ENCODE peak calls at places on chromosomes 4 and X, in five cellular contexts. O, L, P, F and Z are unnamed samples.

GRCh38 chrX:317424-318067 is 1.1 kb downstream of the GTPBP6 start:
- DNase-seq in O (no peak), L (no peak), P (no peak), F (no peak), Z (no peak)

GRCh38 chr4:152106781-152107321 is 346.0 kb upstream of the GATB start:
- DNase-seq in O (no peak), L (peak), P (no peak), F (no peak), Z (no peak)

GRCh38 chr4:38856524-38857337 is at the start of gene TLR6:
- DNase-seq in O (no peak), L (peak), P (no peak), F (peak), Z (no peak)

GRCh38 chr4:69122476-69122875 is 26.2 kb downstream of the UGT2B7 start:
- DNase-seq in O (no peak), L (no peak), P (no peak), F (no peak), Z (no peak)

GRCh38 chrX:9482408-9482807 is 17.6 kb downstream of the TBL1X start:
- DNase-seq in O (no peak), L (no peak), P (no peak), F (no peak), Z (no peak)

GRCh38 chr4:32485976-32486375 is 1765.8 kb downstream of the PCDH7 start:
- DNase-seq in O (no peak), L (peak), P (no peak), F (no peak), Z (no peak)

GRCh38 chr4:140044314-140044991 is 109.5 kb downstream of the MAML3 start:
- DNase-seq in O (no peak), L (no peak), P (no peak), F (no peak), Z (no peak)

GRCh38 chrX:153380691-153381090 is 20.5 kb downstream of the PNMA6E start:
- DNase-seq in O (no peak), L (no peak), P (no peak), F (no peak), Z (no peak)

GRCh38 chr4:73520821-73521220 is 39.3 kb downstream of the AFM start:
- DNase-seq in O (no peak), L (peak), P (no peak), F (no peak), Z (no peak)

DNA sequence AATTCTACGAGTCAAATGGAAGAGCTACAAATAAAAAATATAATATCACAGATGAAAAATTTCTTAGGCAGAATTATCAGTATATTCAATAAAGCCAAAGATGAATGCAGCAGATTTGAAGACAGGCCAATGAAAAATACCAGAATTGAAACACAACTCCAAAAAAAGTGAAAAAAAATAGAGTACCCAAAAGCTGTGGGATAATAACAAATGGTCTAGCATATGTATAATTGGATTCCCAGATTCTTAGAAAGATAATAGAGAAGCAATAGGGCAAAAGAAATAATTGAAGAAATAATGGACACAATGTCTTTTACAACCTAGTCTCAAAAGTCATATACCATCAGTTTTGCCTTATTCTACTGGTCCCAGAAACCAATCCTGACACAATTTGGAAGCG is 4.4 kb downstream of the ANAPC10 start:
- DNase-seq in O (no peak), L (no peak), P (no peak), F (no peak), Z (no peak)
- H3K4me3 ChIP-seq in O (no peak), L (no peak), P (no peak), F (no peak), Z (no peak)

GRCh38 chr4:185534534-185534849 is 815 bp downstream of the PDLIM3 start:
- DNase-seq in O (no peak), L (no peak), P (no peak), F (no peak), Z (no peak)
- H3K4me3 ChIP-seq in O (peak), L (peak), P (peak), F (no peak), Z (peak)

DNA sequence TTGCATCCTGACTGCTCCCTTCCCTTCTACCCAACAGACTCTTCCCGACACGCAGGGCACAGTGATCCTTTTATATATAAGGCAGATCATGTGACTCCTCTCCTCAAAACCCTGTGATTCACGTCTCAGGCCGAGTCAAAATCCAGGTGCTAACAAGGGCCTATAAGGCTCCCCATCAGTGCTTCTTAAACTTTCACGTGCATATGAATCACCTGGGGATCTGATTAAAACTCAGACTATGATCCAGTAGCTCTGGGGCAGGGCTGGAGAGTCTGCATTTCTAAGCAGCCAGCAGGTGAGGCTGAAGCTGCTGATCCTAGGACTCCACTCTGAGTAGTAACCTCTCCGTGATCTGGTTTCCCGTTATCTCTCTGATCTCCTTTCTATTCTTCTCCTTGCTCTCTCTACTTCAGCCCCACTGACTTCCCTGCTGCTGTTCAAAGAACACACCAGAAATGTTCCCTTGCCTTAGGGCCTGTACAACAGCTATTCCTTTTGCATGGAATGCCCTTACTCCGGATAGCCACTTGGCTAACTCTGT is 252.4 kb upstream of the RPS6KA3 start:
- DNase-seq in O (no peak), L (no peak), P (no peak), F (no peak), Z (no peak)
- H3K4me3 ChIP-seq in O (no peak), L (no peak), P (no peak), F (no peak), Z (no peak)

DNA sequence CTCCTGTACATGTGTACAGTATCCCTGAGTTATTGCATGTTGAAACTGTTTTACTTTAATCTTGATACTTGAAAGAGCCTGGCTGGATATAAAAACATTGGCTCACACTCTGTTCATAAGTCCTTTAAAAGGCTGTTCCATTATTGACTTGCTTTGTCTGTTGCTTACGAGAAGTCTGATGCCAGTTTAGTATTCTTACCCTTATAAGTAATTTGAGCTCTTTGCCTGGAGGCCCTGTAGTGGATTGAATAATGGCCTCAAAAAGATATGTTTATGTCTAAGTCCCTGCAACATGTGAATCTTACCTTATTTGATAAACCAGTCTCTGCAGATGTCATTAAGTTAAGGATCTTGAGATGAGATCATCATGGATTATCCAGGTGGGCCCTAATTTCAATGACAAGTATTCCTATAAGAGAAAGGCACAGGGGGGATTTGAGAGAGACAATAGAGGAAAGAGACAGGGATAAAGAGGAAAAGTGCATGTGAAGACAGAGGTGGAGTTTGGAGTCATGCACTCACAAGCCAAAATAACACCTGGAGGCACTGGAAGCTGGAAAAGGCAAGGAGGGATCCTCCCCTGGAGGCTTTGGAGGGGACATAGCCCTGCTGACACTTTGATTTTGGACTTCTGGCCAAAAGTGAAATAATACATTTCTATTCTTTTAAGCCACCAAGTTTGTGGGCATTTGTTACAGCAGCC is 98.1 kb downstream of the IRF2 start:
- DNase-seq in O (no peak), L (no peak), P (no peak), F (no peak), Z (no peak)
- H3K4me3 ChIP-seq in O (no peak), L (no peak), P (no peak), F (no peak), Z (no peak)

GRCh38 chr4:181685461-181685860 is 557.7 kb upstream of the TENM3 start:
- DNase-seq in O (no peak), L (peak), P (no peak), F (no peak), Z (no peak)
- H3K4me3 ChIP-seq in O (no peak), L (no peak), P (no peak), F (no peak), Z (no peak)